ENCODE peak calls at places on chromosomes 12 and 14, in four cellular contexts. One of them, this sample, is unnamed.

GRCh38 chr14:102362084-102362483 is 606 bp downstream of the CINP start:
- DNase-seq in GM12878: peak
- DNase-seq in HepG2: no peak
- DNase-seq in K562: peak
- DNase-seq in this sample: peak

GRCh38 chr14:99145307-99145706 is 126.7 kb downstream of the BCL11B start:
- DNase-seq in GM12878: no peak
- DNase-seq in HepG2: no peak
- DNase-seq in K562: no peak
- DNase-seq in this sample: no peak

GRCh38 chr12:47942327-47943230 is 20.8 kb upstream of the TMEM106C start:
- DNase-seq in GM12878: no peak
- DNase-seq in HepG2: peak
- DNase-seq in K562: peak
- DNase-seq in this sample: no peak

GRCh38 chr14:20657216-20658211 is 16.0 kb upstream of the OR6S1 start:
- DNase-seq in GM12878: no peak
- DNase-seq in HepG2: peak
- DNase-seq in K562: peak
- DNase-seq in this sample: peak

GRCh38 chr14:87615822-87616679 is 376.9 kb downstream of the GALC start:
- DNase-seq in GM12878: no peak
- DNase-seq in HepG2: peak
- DNase-seq in K562: peak
- DNase-seq in this sample: peak

GRCh38 chr12:92466391-92467305 is 236.1 kb upstream of the PLEKHG7 start:
- DNase-seq in GM12878: peak
- DNase-seq in HepG2: no peak
- DNase-seq in K562: no peak
- DNase-seq in this sample: no peak

GRCh38 chr14:36981832-36982528 is 190.4 kb downstream of the SLC25A21 start:
- DNase-seq in GM12878: no peak
- DNase-seq in HepG2: no peak
- DNase-seq in K562: no peak
- DNase-seq in this sample: peak

GRCh38 chr12:25184132-25184531 is 10.8 kb downstream of the DNAI7 start:
- DNase-seq in GM12878: no peak
- DNase-seq in HepG2: no peak
- DNase-seq in K562: no peak
- DNase-seq in this sample: no peak

GRCh38 chr12:124518051-124518932 is 49.1 kb downstream of the NCOR2 start:
- DNase-seq in GM12878: no peak
- DNase-seq in HepG2: peak
- DNase-seq in K562: no peak
- DNase-seq in this sample: peak
- TF ChIP-seq BHLHE40 in GM12878: no peak
- TF ChIP-seq BHLHE40 in HepG2: no peak
- TF ChIP-seq BHLHE40 in K562: no peak
- TF ChIP-seq BHLHE40 in this sample: no peak

GRCh38 chr12:111992464-111992863 is 20.5 kb downstream of the TMEM116 start:
- DNase-seq in GM12878: no peak
- DNase-seq in HepG2: no peak
- DNase-seq in K562: no peak
- DNase-seq in this sample: no peak

GRCh38 chr12:111993290-111994150 is 19.4 kb downstream of the TMEM116 start:
- DNase-seq in GM12878: peak
- DNase-seq in HepG2: no peak
- DNase-seq in K562: no peak
- DNase-seq in this sample: no peak

GRCh38 chr12:111995782-111996480 is 17.0 kb downstream of the TMEM116 start:
- DNase-seq in GM12878: no peak
- DNase-seq in HepG2: no peak
- DNase-seq in K562: no peak
- DNase-seq in this sample: no peak

GRCh38 chr12:111991535-111991934 is 21.4 kb downstream of the TMEM116 start:
- DNase-seq in GM12878: no peak
- DNase-seq in HepG2: no peak
- DNase-seq in K562: no peak
- DNase-seq in this sample: no peak

GRCh38 chr12:111991946-111992345 is 21.0 kb downstream of the TMEM116 start:
- DNase-seq in GM12878: no peak
- DNase-seq in HepG2: no peak
- DNase-seq in K562: no peak
- DNase-seq in this sample: no peak
- TF ChIP-seq CHD2 in GM12878: no peak
- TF ChIP-seq CHD2 in HepG2: no peak
- TF ChIP-seq CHD2 in K562: no peak
- TF ChIP-seq CHD2 in this sample: no peak

GRCh38 chr12:96150442-96150841 is 43.7 kb upstream of the ELK3 start:
- DNase-seq in GM12878: no peak
- DNase-seq in HepG2: no peak
- DNase-seq in K562: no peak
- DNase-seq in this sample: no peak
- TF ChIP-seq BHLHE40 in GM12878: no peak
- TF ChIP-seq BHLHE40 in HepG2: no peak
- TF ChIP-seq BHLHE40 in K562: no peak
- TF ChIP-seq BHLHE40 in this sample: no peak

GRCh38 chr14:104931771-104932675 is 7.3 kb downstream of the PLD4 start:
- DNase-seq in GM12878: no peak
- DNase-seq in HepG2: no peak
- DNase-seq in K562: peak
- DNase-seq in this sample: no peak
- TF ChIP-seq CHD2 in GM12878: no peak
- TF ChIP-seq CHD2 in HepG2: no peak
- TF ChIP-seq CHD2 in K562: no peak
- TF ChIP-seq CHD2 in this sample: no peak

GRCh38 chr12:121826318-121826954 is 22.6 kb downstream of the SETD1B start:
- DNase-seq in GM12878: no peak
- DNase-seq in HepG2: no peak
- DNase-seq in K562: no peak
- DNase-seq in this sample: no peak
- TF ChIP-seq BHLHE40 in GM12878: no peak
- TF ChIP-seq BHLHE40 in HepG2: no peak
- TF ChIP-seq BHLHE40 in K562: no peak
- TF ChIP-seq BHLHE40 in this sample: no peak

GRCh38 chr14:68580096-68580640 is 212.7 kb downstream of the ZFP36L1 start:
- DNase-seq in GM12878: no peak
- DNase-seq in HepG2: no peak
- DNase-seq in K562: no peak
- DNase-seq in this sample: no peak
- TF ChIP-seq CHD2 in GM12878: no peak
- TF ChIP-seq CHD2 in HepG2: no peak
- TF ChIP-seq CHD2 in K562: no peak
- TF ChIP-seq CHD2 in this sample: no peak

GRCh38 chr12:11727133-11727664 is 77.7 kb downstream of the ETV6 start:
- DNase-seq in GM12878: peak
- DNase-seq in HepG2: peak
- DNase-seq in K562: no peak
- DNase-seq in this sample: no peak
- TF ChIP-seq BHLHE40 in GM12878: peak
- TF ChIP-seq BHLHE40 in HepG2: peak
- TF ChIP-seq BHLHE40 in K562: no peak
- TF ChIP-seq BHLHE40 in this sample: no peak

GRCh38 chr12:9794484-9795063 is 32.7 kb upstream of the KLRF1 start:
- DNase-seq in GM12878: peak
- DNase-seq in HepG2: no peak
- DNase-seq in K562: peak
- DNase-seq in this sample: no peak

GRCh38 chr12:9792185-9792900 is 31.6 kb upstream of the CD69 start:
- DNase-seq in GM12878: no peak
- DNase-seq in HepG2: no peak
- DNase-seq in K562: no peak
- DNase-seq in this sample: no peak

GRCh38 chr12:9795945-9796344 is 31.3 kb upstream of the KLRF1 start:
- DNase-seq in GM12878: no peak
- DNase-seq in HepG2: no peak
- DNase-seq in K562: no peak
- DNase-seq in this sample: no peak

GRCh38 chr12:9792961-9793617 is 32.4 kb upstream of the CD69 start:
- DNase-seq in GM12878: no peak
- DNase-seq in HepG2: no peak
- DNase-seq in K562: peak
- DNase-seq in this sample: no peak

DNA sequence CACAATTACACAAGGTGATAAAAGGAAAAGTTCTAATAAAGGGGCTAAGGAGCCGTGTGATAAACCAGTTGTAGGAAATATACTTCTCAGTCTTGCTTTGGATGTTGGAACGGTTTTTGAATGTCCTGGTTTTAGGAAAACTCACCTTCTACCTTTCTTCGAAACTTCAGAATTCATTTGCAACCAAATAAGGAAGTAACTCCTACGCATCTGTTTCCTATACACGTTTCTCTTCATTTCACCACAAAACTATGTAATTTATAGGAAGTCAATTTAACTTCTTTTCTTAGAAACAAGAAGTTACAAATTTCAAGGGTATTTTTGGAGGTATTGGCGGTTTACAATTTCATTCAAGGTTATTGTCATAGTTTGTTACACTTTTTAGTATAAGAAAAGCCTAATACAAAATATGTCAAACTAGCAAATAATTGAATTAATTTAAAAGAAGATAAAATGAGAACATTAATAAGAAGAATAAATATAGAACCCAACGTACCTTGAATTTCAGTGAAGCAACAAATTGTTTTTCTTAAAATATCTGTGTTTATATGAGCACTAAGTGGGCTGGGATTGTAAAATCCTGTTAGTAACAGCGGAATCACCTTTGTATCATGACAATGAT is 33.2 kb upstream of the CD69 start:
- DNase-seq in GM12878: no peak
- DNase-seq in HepG2: no peak
- DNase-seq in K562: no peak
- DNase-seq in this sample: no peak
- TF ChIP-seq CHD2 in GM12878: no peak
- TF ChIP-seq CHD2 in HepG2: no peak
- TF ChIP-seq CHD2 in K562: no peak
- TF ChIP-seq CHD2 in this sample: no peak

This sample was measured in A549.